ENCODE peak calls at places on chromosomes 2 and 18, in seven cellular contexts. D, H, E, Y, T, S and J are unnamed samples.
A peak's percentile ranks its signal among the peaks of the same experiment; 100 is the strongest.

GRCh38 chr2:235394278-235394828 is 99.5 kb upstream of the AGAP1 start:
- DNase-seq in D (no peak), H (peak; percentile 73), E (no peak), Y (no peak), T (peak; percentile 74), S (peak; percentile 81), J (no peak)

GRCh38 chr2:128311216-128311754 is 7.4 kb downstream of the HS6ST1 start:
- DNase-seq in D (no peak), H (no peak), E (no peak), Y (peak; percentile 22), T (no peak), S (no peak), J (peak; percentile 3)

GRCh38 chr2:184524551-184525382 is 73.6 kb upstream of the ZNF804A start:
- DNase-seq in D (no peak), H (no peak), E (no peak), Y (no peak), T (no peak), S (no peak), J (no peak)

GRCh38 chr2:195009202-195009601 is 647.8 kb upstream of the SLC39A10 start:
- DNase-seq in D (no peak), H (no peak), E (no peak), Y (no peak), T (no peak), S (peak; percentile 71), J (no peak)

GRCh38 chr2:1546023-1546591 is 132.8 kb downstream of the TPO start:
- DNase-seq in D (no peak), H (peak; percentile 45), E (peak; percentile 38), Y (no peak), T (peak; percentile 62), S (peak; percentile 78), J (no peak)

GRCh38 chr2:150182564-150183249 is 304.8 kb downstream of the RND3 start:
- DNase-seq in D (no peak), H (no peak), E (peak; percentile 48), Y (no peak), T (no peak), S (no peak), J (no peak)

GRCh38 chr2:95530734-95531133 is 46.2 kb upstream of the TRIM43B start:
- DNase-seq in D (no peak), H (no peak), E (no peak), Y (no peak), T (no peak), S (peak; percentile 90), J (no peak)

GRCh38 chr18:79580481-79581171 is 99.0 kb upstream of the CTDP1 start:
- DNase-seq in D (peak; percentile 35), H (no peak), E (no peak), Y (no peak), T (no peak), S (no peak), J (no peak)

GRCh38 chr2:147543056-147543455 is 301.8 kb upstream of the ACVR2A start:
- DNase-seq in D (no peak), H (peak; percentile 48), E (no peak), Y (no peak), T (no peak), S (peak; percentile 77), J (no peak)

GRCh38 chr2:15730545-15731212 is 139.0 kb downstream of the DDX1 start:
- DNase-seq in D (peak; percentile 97), H (peak; percentile 87), E (peak; percentile 96), Y (peak; percentile 94), T (peak; percentile 91), S (peak; percentile 92), J (peak; percentile 68)

GRCh38 chr2:70627499-70627898 is 73.9 kb upstream of the TGFA start:
- DNase-seq in D (no peak), H (no peak), E (no peak), Y (no peak), T (peak; percentile 64), S (peak; percentile 10), J (no peak)

GRCh38 chr18:51051105-51051712 is 21.2 kb downstream of the SMAD4 start:
- DNase-seq in D (no peak), H (peak; percentile 27), E (no peak), Y (no peak), T (peak; percentile 38), S (peak; percentile 80), J (peak; percentile 26)

DNA sequence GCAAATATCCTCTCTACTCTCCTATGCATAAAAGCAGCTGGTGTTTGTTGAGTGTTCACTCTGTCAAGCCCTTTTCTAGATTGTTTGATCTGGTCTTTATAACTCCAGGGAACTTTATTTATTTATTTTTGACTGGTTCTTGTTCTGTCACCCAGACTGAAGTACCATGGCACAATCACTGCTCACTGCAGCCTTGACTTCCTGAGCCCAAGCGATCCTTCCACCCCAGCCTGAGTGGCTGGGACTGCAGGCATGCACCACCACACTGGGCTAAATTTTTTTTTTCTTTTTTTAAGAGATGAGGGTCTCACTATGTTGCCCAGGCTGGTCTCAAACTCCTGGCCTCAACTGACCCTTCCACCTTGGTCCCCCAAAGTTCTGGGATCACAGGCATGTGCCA is 12.7 kb upstream of the SLC11A1 start:
- DNase-seq in D (peak; percentile 45), H (no peak), E (no peak), Y (no peak), T (no peak), S (no peak), J (no peak)
- H3K4me1 ChIP-seq in D (no peaks in the 10 kb centered on the region), H (peaks cover 3% of the 10 kb centered on the region), E (peaks cover 14% of the 10 kb centered on the region), Y (peaks cover 23% of the 10 kb centered on the region), T (peaks cover 3% of the 10 kb centered on the region), S (no peaks in the 10 kb centered on the region), J (peaks cover 4% of the 10 kb centered on the region)

DNA sequence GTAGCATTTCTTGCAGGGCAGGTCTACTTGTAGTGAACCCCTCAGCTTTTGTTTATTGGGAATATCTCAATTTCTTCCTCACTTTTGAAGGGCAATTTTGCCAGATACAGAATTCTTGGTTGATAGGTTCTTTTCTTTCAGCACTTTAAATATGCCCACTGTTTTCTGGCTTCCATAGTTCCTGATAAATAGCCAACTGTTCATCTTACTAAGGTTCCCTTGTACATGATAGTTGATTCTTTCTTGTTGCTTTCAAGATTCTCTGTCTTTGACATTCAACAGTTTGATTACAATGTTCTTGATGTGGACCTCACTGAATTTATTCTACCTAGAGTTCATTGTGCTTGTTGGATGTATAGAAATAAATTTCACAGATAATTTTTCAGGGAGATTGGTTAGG is 148.0 kb upstream of the MAPRE2 start:
- DNase-seq in D (no peak), H (no peak), E (no peak), Y (no peak), T (no peak), S (no peak), J (no peak)
- H3K27ac ChIP-seq in D (no peak overlapping the region), H (no peak overlapping the region), E (no peak overlapping the region), Y (no peak overlapping the region), T (no peak overlapping the region), S (no peak overlapping the region), J (no peak overlapping the region)

DNA sequence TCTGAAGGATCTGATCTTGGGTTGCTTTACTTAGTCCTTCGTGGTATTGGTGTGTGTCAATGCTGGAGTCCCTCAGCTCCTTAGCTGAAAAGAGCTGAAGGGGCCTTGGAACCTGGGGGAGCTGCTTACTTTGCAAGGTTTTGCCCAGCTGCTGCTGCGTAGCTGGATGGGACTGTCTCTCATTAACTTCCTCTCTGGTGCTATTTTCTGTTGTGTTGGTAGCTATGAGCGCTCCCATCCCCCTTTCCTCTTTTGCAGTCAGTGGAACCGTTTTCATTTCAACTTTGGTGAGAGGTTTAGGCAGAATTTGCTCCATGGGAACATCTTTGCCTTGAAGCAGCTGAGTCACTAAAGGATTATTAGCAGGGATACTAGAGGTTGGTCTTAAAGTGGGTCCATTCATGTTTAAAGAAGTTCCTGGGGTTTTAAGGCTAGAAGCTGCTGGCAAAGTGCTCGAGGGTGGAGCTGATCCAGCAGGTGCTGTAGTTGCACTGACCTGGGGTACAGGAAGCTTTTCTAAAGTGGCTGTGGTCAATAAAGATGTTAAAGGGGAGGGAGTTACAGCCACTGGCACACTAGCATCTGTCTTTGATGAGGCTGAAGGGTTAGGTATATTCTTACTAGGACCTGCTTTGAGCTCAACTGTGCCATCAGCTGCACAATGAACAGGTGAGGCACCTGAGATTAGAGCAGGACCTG is 69.9 kb upstream of the DTNB start:
- DNase-seq in D (peak; percentile 49), H (no peak), E (no peak), Y (no peak), T (no peak), S (no peak), J (no peak)
- H3K4me3 ChIP-seq in D (no peak overlapping the region), H (no peak overlapping the region), E (no peak overlapping the region), Y (no peak overlapping the region), T (no peak overlapping the region), S (no peak overlapping the region), J (no peak overlapping the region)

DNA sequence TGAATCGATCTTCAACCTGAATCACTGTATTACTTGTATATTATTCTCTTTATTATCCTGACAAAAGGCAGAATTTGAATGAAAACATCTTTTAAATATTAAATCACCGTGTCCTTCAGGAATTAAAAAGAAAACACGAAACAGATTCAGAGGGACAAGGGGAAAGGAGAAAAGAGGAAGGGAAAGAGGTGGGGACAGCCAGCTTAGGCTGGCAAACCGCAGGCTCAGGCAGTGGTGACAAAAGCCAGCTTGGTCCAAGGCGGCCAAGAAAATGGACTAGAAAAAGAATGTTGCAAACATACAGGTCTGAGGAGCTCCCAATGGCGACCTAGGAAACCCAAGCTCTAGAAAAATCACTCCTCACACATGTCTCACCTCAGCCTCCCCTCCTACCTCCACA is 6.8 kb downstream of the B4GALT6 start:
- DNase-seq in D (no peak), H (no peak), E (no peak), Y (no peak), T (no peak), S (no peak), J (no peak)
- H3K4me1 ChIP-seq in D (no peaks in the 10 kb centered on the region), H (peaks cover 44% of the 10 kb centered on the region), E (peaks cover 80% of the 10 kb centered on the region), Y (peaks cover 27% of the 10 kb centered on the region), T (peaks cover 26% of the 10 kb centered on the region), S (peaks cover 14% of the 10 kb centered on the region), J (no peaks in the 10 kb centered on the region)

DNA sequence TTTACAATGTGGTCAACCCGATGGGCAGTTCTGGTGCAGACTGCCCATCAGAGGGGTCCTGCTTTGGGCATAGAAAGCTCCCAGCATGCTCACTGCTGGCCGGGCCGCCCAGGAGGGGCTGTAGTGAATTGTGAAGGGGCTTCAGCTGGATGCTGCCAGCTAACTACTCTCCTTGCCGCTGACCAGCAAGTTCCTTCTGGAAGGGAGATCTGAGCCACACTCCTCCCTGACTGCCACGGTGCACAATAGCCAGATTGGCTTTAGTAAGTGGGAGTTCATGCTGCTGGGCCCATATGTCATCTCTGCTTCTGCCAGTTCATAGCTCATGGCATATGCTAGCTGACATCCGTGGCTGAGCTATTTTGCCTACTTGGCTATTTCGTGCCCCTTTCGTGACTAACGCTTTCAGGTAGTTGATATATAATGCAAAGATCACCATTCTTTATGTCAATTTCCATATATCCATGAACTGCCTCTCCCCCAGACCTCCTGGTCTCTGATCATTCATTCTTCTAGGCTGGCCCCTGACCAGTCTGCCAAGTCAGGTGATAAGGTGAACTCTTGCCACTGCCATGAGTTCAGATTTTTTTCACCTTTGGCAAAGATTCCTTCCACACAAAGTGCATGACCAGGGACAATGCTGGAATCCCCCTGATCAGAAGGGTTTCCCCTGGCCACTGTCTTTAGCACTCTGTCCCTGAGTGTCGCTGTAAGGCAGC is 51.7 kb upstream of the ROCK2 start:
- DNase-seq in D (no peak), H (no peak), E (no peak), Y (no peak), T (no peak), S (no peak), J (no peak)
- H3K27ac ChIP-seq in D (no peak overlapping the region), H (no peak overlapping the region), E (no peak overlapping the region), Y (peak overlapping the region; percentile 81), T (peak overlapping the region; percentile 71), S (no peak overlapping the region), J (no peak overlapping the region)

GRCh38 chr2:226800941-226801784 is 1.5 kb upstream of the IRS1 start:
- DNase-seq in D (peak; percentile 88), H (no peak), E (peak; percentile 90), Y (peak; percentile 88), T (peak; percentile 91), S (peak; percentile 73), J (peak; percentile 82)
- H3K4me3 ChIP-seq in D (peak overlapping the region; percentile 24), H (peak overlapping the region; percentile 43), E (peak overlapping the region; percentile 32), Y (peak overlapping the region; percentile 78), T (peak overlapping the region; percentile 80), S (peak overlapping the region; percentile 75), J (peak overlapping the region; percentile 60)